ENCODE peak calls at places on chromosomes 3 and 15, in five cellular contexts. X is NCI-H446, N is activated T-cell treated with anti-CD3 and anti-CD28 coated beads for 1 hour, I is aorta, O is memory B cell. Q is an unnamed sample.

GRCh38 chr3:60146121-60146520 is 1096.3 kb upstream of the CFAP20DC start:
- DNase-seq in X (no peak), N (no peak), I (no peak), O (no peak), Q (peak; percentile 19)

GRCh38 chr3:195135921-195136320 is 135.0 kb downstream of the XXYLT1 start:
- DNase-seq in X (no peak), N (no peak), I (no peak), O (no peak), Q (no peak)

GRCh38 chr15:41954036-41954435 is 18.3 kb downstream of the EHD4 start:
- DNase-seq in X (no peak), N (no peak), I (no peak), O (no peak), Q (no peak)

GRCh38 chr3:168998792-168999191 is 664.7 kb downstream of the MECOM start:
- DNase-seq in X (no peak), N (no peak), I (no peak), O (no peak), Q (no peak)

GRCh38 chr15:72037321-72037720 is 80.6 kb downstream of the MYO9A start:
- DNase-seq in X (no peak), N (no peak), I (no peak), O (no peak), Q (no peak)

GRCh38 chr3:50405249-50405648 is 45.9 kb upstream of the TMEM115 start:
- DNase-seq in X (no peak), N (no peak), I (no peak), O (no peak), Q (no peak)

GRCh38 chr3:106457278-106458210 is 588.7 kb upstream of the CBLB start:
- DNase-seq in X (peak; percentile 94), N (no peak), I (no peak), O (no peak), Q (peak; percentile 19)

GRCh38 chr3:55885721-55886120 is 398.6 kb upstream of the WNT5A start:
- DNase-seq in X (no peak), N (no peak), I (no peak), O (no peak), Q (no peak)

GRCh38 chr3:20056727-20057611 is 16.7 kb downstream of the KAT2B start:
- DNase-seq in X (peak; percentile 45), N (no peak), I (no peak), O (no peak), Q (no peak)

GRCh38 chr3:124701687-124702086 is 28.6 kb upstream of the UMPS start:
- DNase-seq in X (no peak), N (no peak), I (no peak), O (no peak), Q (no peak)

GRCh38 chr3:147472846-147473245 is 63.7 kb downstream of the ZIC1 start:
- DNase-seq in X (no peak), N (no peak), I (no peak), O (no peak), Q (no peak)

GRCh38 chr3:122101646-122102045 is 46.5 kb downstream of the CD86 start:
- DNase-seq in X (peak; percentile 53), N (no peak), I (no peak), O (no peak), Q (no peak)

GRCh38 chr15:29319823-29320222 is 50.2 kb upstream of the NSMCE3 start:
- DNase-seq in X (no peak), N (no peak), I (no peak), O (no peak), Q (no peak)

GRCh38 chr3:131402391-131403039 is 20.9 kb downstream of the NUDT16 start:
- DNase-seq in X (no peak), N (no peak), I (no peak), O (no peak), Q (peak; percentile 38)

GRCh38 chr3:14429237-14429636 is 26.8 kb downstream of the SLC6A6 start:
- DNase-seq in X (peak; percentile 2), N (no peak), I (no peak), O (no peak), Q (no peak)

GRCh38 chr3:58528629-58529028 is 8.4 kb downstream of the ACOX2 start:
- DNase-seq in X (peak; percentile 34), N (no peak), I (no peak), O (no peak), Q (no peak)

GRCh38 chr3:42442640-42443039 is 32.2 kb upstream of the LYZL4 start:
- DNase-seq in X (no peak), N (no peak), I (no peak), O (no peak), Q (no peak)

GRCh38 chr15:48447657-48448056 is 116.4 kb downstream of the DUT start:
- DNase-seq in X (no peak), N (no peak), I (no peak), O (no peak), Q (no peak)

GRCh38 chr15:55872471-55872870 is 120.9 kb downstream of the NEDD4 start:
- DNase-seq in X (no peak), N (no peak), I (no peak), O (no peak), Q (no peak)

GRCh38 chr3:36937492-36937891 is 7.4 kb downstream of the TRANK1 start:
- DNase-seq in X (no peak), N (no peak), I (no peak), O (no peak), Q (no peak)

GRCh38 chr15:89899303-89899946 is 5.6 kb upstream of the AP3S2 start:
- DNase-seq in X (no peak), N (no peak), I (no peak), O (no peak), Q (no peak)

Q was measured in hippocampal formation.